ENCODE peak calls at places on chromosomes 2 and 18, in six cellular contexts. One of them, this sample, is unnamed.

GRCh38 chr18:9796933-9797549 is 88.7 kb upstream of the TXNDC2 start:
- DNase-seq in NCI-H1105: no peak
- DNase-seq in GF-D8: no peak
- DNase-seq in NCI-H1694: peak; percentile 30
- DNase-seq in HFF-Myc: no peak
- DNase-seq in SK-MEL-5: peak; percentile 22
- DNase-seq in this sample: no peak

GRCh38 chr2:149562304-149562703 is 25.3 kb downstream of the MMADHC start:
- DNase-seq in GF-D8: no peak
- DNase-seq in HFF-Myc: no peak
- DNase-seq in NCI-H1694: no peak
- DNase-seq in SK-MEL-5: peak; percentile 16
- DNase-seq in NCI-H1105: peak; percentile 78
- DNase-seq in this sample: no peak

GRCh38 chr2:234158812-234159211 is 108.3 kb downstream of the SPP2 start:
- DNase-seq in GF-D8: no peak
- DNase-seq in SK-MEL-5: peak; percentile 41
- DNase-seq in NCI-H1105: no peak
- DNase-seq in NCI-H1694: no peak
- DNase-seq in HFF-Myc: no peak
- DNase-seq in this sample: peak; percentile 59

GRCh38 chr2:7019191-7019590 is 102.0 kb downstream of the RNF144A start:
- DNase-seq in HFF-Myc: no peak
- DNase-seq in GF-D8: no peak
- DNase-seq in NCI-H1105: no peak
- DNase-seq in SK-MEL-5: no peak
- DNase-seq in NCI-H1694: no peak
- DNase-seq in this sample: no peak

GRCh38 chr18:79718878-79719477 is 39.4 kb downstream of the CTDP1 start:
- DNase-seq in NCI-H1694: no peak
- DNase-seq in SK-MEL-5: no peak
- DNase-seq in HFF-Myc: no peak
- DNase-seq in NCI-H1105: no peak
- DNase-seq in GF-D8: no peak
- DNase-seq in this sample: no peak

GRCh38 chr2:167451496-167452289 is 563.4 kb downstream of the XIRP2 start:
- DNase-seq in NCI-H1694: no peak
- DNase-seq in SK-MEL-5: peak; percentile 44
- DNase-seq in NCI-H1105: no peak
- DNase-seq in GF-D8: no peak
- DNase-seq in HFF-Myc: no peak
- DNase-seq in this sample: no peak

GRCh38 chr2:98806266-98806697 is 75.3 kb upstream of the MGAT4A start:
- DNase-seq in SK-MEL-5: no peak
- DNase-seq in NCI-H1105: peak; percentile 65
- DNase-seq in GF-D8: no peak
- DNase-seq in HFF-Myc: no peak
- DNase-seq in NCI-H1694: peak; percentile 71
- DNase-seq in this sample: peak; percentile 20

GRCh38 chr2:152513681-152514080 is 178.7 kb downstream of the FMNL2 start:
- DNase-seq in NCI-H1694: no peak
- DNase-seq in GF-D8: no peak
- DNase-seq in HFF-Myc: no peak
- DNase-seq in SK-MEL-5: no peak
- DNase-seq in NCI-H1105: peak; percentile 59
- DNase-seq in this sample: no peak

GRCh38 chr18:48896875-48897511 is 53.8 kb downstream of the SMAD7 start:
- DNase-seq in NCI-H1105: no peak
- DNase-seq in HFF-Myc: peak; percentile 32
- DNase-seq in NCI-H1694: no peak
- DNase-seq in GF-D8: peak; percentile 95
- DNase-seq in SK-MEL-5: no peak
- DNase-seq in this sample: no peak

GRCh38 chr18:6413554-6414117 is 1.1 kb downstream of the L3MBTL4 start:
- DNase-seq in NCI-H1105: no peak
- DNase-seq in HFF-Myc: no peak
- DNase-seq in GF-D8: no peak
- DNase-seq in NCI-H1694: no peak
- DNase-seq in SK-MEL-5: no peak
- DNase-seq in this sample: no peak

GRCh38 chr2:80515961-80516360 is 211.4 kb upstream of the LRRTM1 start:
- DNase-seq in GF-D8: no peak
- DNase-seq in NCI-H1694: no peak
- DNase-seq in NCI-H1105: no peak
- DNase-seq in SK-MEL-5: no peak
- DNase-seq in HFF-Myc: no peak
- DNase-seq in this sample: no peak

GRCh38 chr2:101617188-101617587 is 80.3 kb upstream of the MAP4K4 start:
- DNase-seq in HFF-Myc: peak; percentile 20
- DNase-seq in NCI-H1105: no peak
- DNase-seq in NCI-H1694: no peak
- DNase-seq in GF-D8: no peak
- DNase-seq in SK-MEL-5: no peak
- DNase-seq in this sample: peak; percentile 60

GRCh38 chr2:64945973-64946736 is 43.0 kb upstream of the SLC1A4 start:
- DNase-seq in NCI-H1105: no peak
- DNase-seq in GF-D8: peak; percentile 93
- DNase-seq in HFF-Myc: peak; percentile 14
- DNase-seq in SK-MEL-5: no peak
- DNase-seq in NCI-H1694: no peak
- DNase-seq in this sample: no peak

GRCh38 chr2:26241928-26242436 is 2.5 kb downstream of the HADHA start:
- DNase-seq in GF-D8: no peak
- DNase-seq in NCI-H1105: no peak
- DNase-seq in NCI-H1694: no peak
- DNase-seq in SK-MEL-5: no peak
- DNase-seq in HFF-Myc: no peak
- DNase-seq in this sample: no peak

GRCh38 chr2:166494140-166494544 is at the start of gene SCN7A:
- DNase-seq in SK-MEL-5: no peak
- DNase-seq in GF-D8: no peak
- DNase-seq in NCI-H1694: no peak
- DNase-seq in NCI-H1105: peak; percentile 5
- DNase-seq in HFF-Myc: peak; percentile 6
- DNase-seq in this sample: no peak

GRCh38 chr2:180943275-180943674 is 37.1 kb upstream of the UBE2E3 start:
- DNase-seq in NCI-H1694: no peak
- DNase-seq in NCI-H1105: no peak
- DNase-seq in HFF-Myc: no peak
- DNase-seq in SK-MEL-5: no peak
- DNase-seq in GF-D8: no peak
- DNase-seq in this sample: no peak

GRCh38 chr2:96245609-96246390 is 20.0 kb downstream of the TMEM127 start:
- DNase-seq in GF-D8: no peak
- DNase-seq in NCI-H1694: no peak
- DNase-seq in HFF-Myc: no peak
- DNase-seq in NCI-H1105: no peak
- DNase-seq in SK-MEL-5: no peak
- DNase-seq in this sample: no peak

GRCh38 chr2:160062283-160063005 is at the start of gene PLA2R1:
- DNase-seq in NCI-H1694: no peak
- DNase-seq in GF-D8: no peak
- DNase-seq in NCI-H1105: no peak
- DNase-seq in SK-MEL-5: no peak
- DNase-seq in HFF-Myc: no peak
- DNase-seq in this sample: no peak

GRCh38 chr2:238415036-238415764 is 11.5 kb upstream of the ASB1 start:
- DNase-seq in GF-D8: no peak
- DNase-seq in NCI-H1105: no peak
- DNase-seq in SK-MEL-5: no peak
- DNase-seq in NCI-H1694: no peak
- DNase-seq in HFF-Myc: no peak
- DNase-seq in this sample: no peak

GRCh38 chr2:28355521-28356094 is 37.0 kb upstream of the FOSL2 start:
- DNase-seq in SK-MEL-5: no peak
- DNase-seq in NCI-H1694: no peak
- DNase-seq in GF-D8: no peak
- DNase-seq in NCI-H1105: no peak
- DNase-seq in HFF-Myc: no peak
- DNase-seq in this sample: no peak

GRCh38 chr2:73259276-73259675 is 25.0 kb downstream of the FBXO41 start:
- DNase-seq in NCI-H1694: no peak
- DNase-seq in HFF-Myc: no peak
- DNase-seq in GF-D8: no peak
- DNase-seq in SK-MEL-5: no peak
- DNase-seq in NCI-H1105: no peak
- DNase-seq in this sample: no peak

GRCh38 chr2:215794829-215795546 is 218.4 kb downstream of the MREG start:
- DNase-seq in HFF-Myc: no peak
- DNase-seq in NCI-H1105: no peak
- DNase-seq in SK-MEL-5: no peak
- DNase-seq in GF-D8: no peak
- DNase-seq in NCI-H1694: no peak
- DNase-seq in this sample: no peak

GRCh38 chr2:43075906-43076585 is 150.4 kb downstream of the ZFP36L2 start:
- DNase-seq in SK-MEL-5: no peak
- DNase-seq in HFF-Myc: no peak
- DNase-seq in NCI-H1694: no peak
- DNase-seq in GF-D8: no peak
- DNase-seq in NCI-H1105: no peak
- DNase-seq in this sample: no peak

GRCh38 chr2:40244251-40245010 is 207.5 kb downstream of the SLC8A1 start:
- DNase-seq in NCI-H1694: peak; percentile 47
- DNase-seq in GF-D8: no peak
- DNase-seq in HFF-Myc: no peak
- DNase-seq in SK-MEL-5: peak; percentile 88
- DNase-seq in NCI-H1105: no peak
- DNase-seq in this sample: peak; percentile 52

GRCh38 chr2:66441651-66442365 is 6.9 kb downstream of the MEIS1 start:
- DNase-seq in SK-MEL-5: no peak
- DNase-seq in NCI-H1694: no peak
- DNase-seq in GF-D8: no peak
- DNase-seq in NCI-H1105: no peak
- DNase-seq in HFF-Myc: no peak
- DNase-seq in this sample: no peak

GRCh38 chr2:180614776-180615175 is 365.6 kb upstream of the UBE2E3 start:
- DNase-seq in SK-MEL-5: no peak
- DNase-seq in HFF-Myc: no peak
- DNase-seq in GF-D8: no peak
- DNase-seq in NCI-H1105: no peak
- DNase-seq in NCI-H1694: no peak
- DNase-seq in this sample: no peak

GRCh38 chr2:157291018-157291417 is 33.5 kb downstream of the GALNT5 start:
- DNase-seq in GF-D8: no peak
- DNase-seq in HFF-Myc: no peak
- DNase-seq in NCI-H1694: no peak
- DNase-seq in NCI-H1105: no peak
- DNase-seq in SK-MEL-5: no peak
- DNase-seq in this sample: no peak

GRCh38 chr2:219025637-219026585 is 15.4 kb downstream of the CFAP65 start:
- DNase-seq in HFF-Myc: no peak
- DNase-seq in SK-MEL-5: peak; percentile 87
- DNase-seq in NCI-H1694: no peak
- DNase-seq in GF-D8: no peak
- DNase-seq in NCI-H1105: no peak
- DNase-seq in this sample: no peak

GRCh38 chr18:73258375-73259087 is 390.7 kb upstream of the NETO1 start:
- DNase-seq in HFF-Myc: no peak
- DNase-seq in NCI-H1694: no peak
- DNase-seq in NCI-H1105: no peak
- DNase-seq in GF-D8: no peak
- DNase-seq in SK-MEL-5: peak; percentile 16
- DNase-seq in this sample: no peak

This sample was measured in astrocyte of the cerebellum.